ENCODE peak calls at places on chromosome 17, in ten cellular contexts. K is tibial artery, C is foreskin fibroblast, L is sigmoid colon, T is GM12865, Y is suprapubic skin, E is stomach, R is right lobe of liver, X is fibroblast of villous mesenchyme, N is heart right ventricle. Z is an unnamed sample.

GRCh38 chr17:78557598-78558039 is 19.6 kb downstream of the DNAH17 start:
- DNase-seq in R (no peak), C (peak), T (no peak), K (no peak), L (no peak), N (no peak), E (no peak), Y (no peak), X (peak), Z (peak)

GRCh38 chr17:44257815-44258750 is 9.9 kb downstream of the SLC4A1 start:
- DNase-seq in E (no peak), N (no peak), R (no peak), L (no peak), Y (no peak), K (no peak), T (no peak), C (no peak), X (no peak), Z (no peak)

GRCh38 chr17:82917656-82918345 is 78.0 kb upstream of the ZNF750 start:
- DNase-seq in N (no peak), K (no peak), E (no peak), L (no peak), Y (no peak), R (no peak), T (no peak), C (peak), X (peak), Z (no peak)

GRCh38 chr17:65099941-65100315 is 37.2 kb upstream of the RGS9 start:
- DNase-seq in L (peak), E (peak), K (peak), Y (peak), C (peak), T (peak), X (no peak), N (no peak), R (no peak), Z (peak)

GRCh38 chr17:2691965-2692780 is 19.4 kb downstream of the CLUH start:
- DNase-seq in L (peak), E (no peak), T (no peak), C (no peak), N (peak), R (no peak), K (no peak), X (no peak), Y (no peak), Z (no peak)

GRCh38 chr17:31548709-31549108 is 157.2 kb downstream of the RAB11FIP4 start:
- DNase-seq in Y (no peak), N (no peak), K (no peak), T (no peak), L (no peak), C (no peak), R (no peak), X (no peak), E (no peak), Z (no peak)

GRCh38 chr17:72927146-72927545 is 165.3 kb downstream of the SLC39A11 start:
- DNase-seq in C (no peak), N (no peak), R (no peak), T (no peak), X (no peak), L (no peak), K (no peak), Y (no peak), E (no peak), Z (no peak)

GRCh38 chr17:17028059-17028877 is 14.0 kb upstream of the MPRIP start:
- DNase-seq in Y (peak), T (no peak), N (peak), K (no peak), E (peak), R (peak), X (peak), C (peak), L (peak), Z (peak)

GRCh38 chr17:70654706-70655105 is 485.4 kb downstream of the KCNJ2 start:
- DNase-seq in Y (no peak), T (no peak), E (no peak), X (no peak), C (peak), N (no peak), R (no peak), L (no peak), K (no peak), Z (peak)

GRCh38 chr17:59028328-59028727 is 78.4 kb downstream of the TRIM37 start:
- DNase-seq in Y (no peak), K (no peak), C (no peak), E (no peak), N (no peak), L (no peak), X (no peak), T (no peak), R (no peak), Z (no peak)

GRCh38 chr17:59030811-59031210 is 75.9 kb downstream of the TRIM37 start:
- DNase-seq in N (no peak), X (no peak), L (no peak), Y (no peak), K (no peak), R (no peak), C (no peak), E (no peak), T (no peak), Z (no peak)

GRCh38 chr17:59027750-59028149 is 78.9 kb downstream of the TRIM37 start:
- DNase-seq in C (no peak), T (no peak), R (no peak), E (no peak), Y (no peak), K (no peak), L (no peak), X (peak), N (no peak), Z (no peak)

GRCh38 chr17:59026176-59026939 is 80.3 kb downstream of the TRIM37 start:
- DNase-seq in X (peak), Y (no peak), T (no peak), R (no peak), E (no peak), C (no peak), N (no peak), K (no peak), L (no peak), Z (no peak)

GRCh38 chr17:59024916-59025315 is 81.8 kb downstream of the TRIM37 start:
- DNase-seq in C (no peak), N (no peak), X (no peak), E (no peak), L (no peak), K (no peak), T (no peak), R (no peak), Y (no peak), Z (no peak)
- TF ChIP-seq CTCF in C (no peak), N (no peak), X (no peak), E (no peak), L (no peak), K (no peak), T (no peak), R (no peak), Y (no peak), Z (no peak)

GRCh38 chr17:3890082-3890892 is 2.6 kb downstream of the CAMKK1 start:
- DNase-seq in K (peak), T (no peak), E (peak), R (no peak), L (peak), X (peak), C (peak), N (peak), Y (peak), Z (peak)
- H3K4me3 ChIP-seq in K (no peak), T (no peak), E (no peak), R (no peak), L (no peak), X (no peak), C (no peak), N (no peak), Y (no peak), Z (no peak)

GRCh38 chr17:54971147-54971546 is 2.6 kb downstream of the STXBP4 start:
- DNase-seq in E (no peak), N (no peak), C (no peak), K (no peak), X (no peak), T (no peak), R (no peak), L (no peak), Y (no peak), Z (no peak)

GRCh38 chr17:54968259-54968953 is at the start of the genes COX11 and STXBP4:
- DNase-seq in L (peak), T (peak), Y (peak), X (peak), N (peak), C (peak), E (peak), K (peak), R (peak), Z (peak)

GRCh38 chr17:54969658-54970572 is 1.4 kb downstream of the STXBP4 start:
- DNase-seq in E (no peak), R (no peak), C (no peak), N (no peak), Y (no peak), K (no peak), L (no peak), T (no peak), X (no peak), Z (no peak)

GRCh38 chr17:54968954-54969400 is 412 bp downstream of the STXBP4 start:
- DNase-seq in R (no peak), L (peak), K (peak), Y (no peak), T (no peak), N (peak), C (peak), E (no peak), X (peak), Z (peak)

GRCh38 chr17:54967621-54968258 is 714 bp downstream of the COX11 start:
- DNase-seq in Y (no peak), X (peak), L (no peak), N (no peak), E (no peak), C (peak), K (no peak), T (peak), R (no peak), Z (peak)
- TF ChIP-seq CTCF in Y (no peak), X (no peak), L (peak), N (no peak), E (no peak), C (peak), K (no peak), T (peak), R (no peak), Z (peak)

GRCh38 chr17:47732399-47733046 is 513 bp upstream of the TBX21 start:
- DNase-seq in E (no peak), L (peak), Y (peak), K (peak), X (no peak), C (no peak), N (no peak), R (no peak), T (no peak), Z (no peak)
- H3K4me3 ChIP-seq in E (peak), L (peak), Y (peak), K (no peak), X (no peak), C (no peak), N (no peak), R (no peak), T (peak), Z (peak)

GRCh38 chr17:40561294-40561870 is 3.9 kb downstream of the CCR7 start:
- DNase-seq in E (peak), C (no peak), K (no peak), X (no peak), N (no peak), L (no peak), T (peak), R (no peak), Y (no peak), Z (no peak)

GRCh38 chr17:40563371-40564052 is 1.8 kb downstream of the CCR7 start:
- DNase-seq in R (peak), Y (peak), N (no peak), E (peak), T (peak), K (no peak), X (no peak), L (no peak), C (no peak), Z (no peak)

GRCh38 chr17:40562841-40563370 is 2.4 kb downstream of the CCR7 start:
- DNase-seq in T (no peak), R (no peak), N (no peak), K (no peak), C (no peak), Y (no peak), E (no peak), X (no peak), L (no peak), Z (no peak)

GRCh38 chr17:40560592-40561293 is 4.5 kb downstream of the CCR7 start:
- DNase-seq in C (peak), E (peak), X (peak), T (peak), L (no peak), K (no peak), R (peak), N (no peak), Y (peak), Z (peak)

GRCh38 chr17:40561871-40562611 is 3.2 kb downstream of the CCR7 start:
- DNase-seq in T (peak), N (no peak), Y (peak), C (no peak), K (no peak), R (peak), L (no peak), X (no peak), E (peak), Z (no peak)
- TF ChIP-seq CTCF in T (peak), N (no peak), Y (no peak), C (peak), K (no peak), R (no peak), L (no peak), X (peak), E (no peak), Z (peak)

GRCh38 chr17:77141846-77142449 is 1.2 kb downstream of the SEC14L1 start:
- DNase-seq in R (no peak), L (peak), T (no peak), N (no peak), E (no peak), X (no peak), K (no peak), Y (no peak), C (no peak), Z (no peak)
- H3K4me3 ChIP-seq in R (peak), L (peak), T (peak), N (peak), E (peak), X (peak), K (peak), Y (peak), C (peak), Z (peak)

GRCh38 chr17:39105705-39106104 is 45.7 kb downstream of the PLXDC1 start:
- DNase-seq in K (no peak), X (no peak), E (no peak), C (no peak), T (no peak), L (no peak), R (no peak), N (no peak), Y (no peak), Z (no peak)

GRCh38 chr17:39108976-39109375 is 42.5 kb downstream of the PLXDC1 start:
- DNase-seq in Y (no peak), T (no peak), E (no peak), R (no peak), X (no peak), N (no peak), K (no peak), L (no peak), C (no peak), Z (no peak)

GRCh38 chr17:39104657-39105056 is 46.8 kb downstream of the PLXDC1 start:
- DNase-seq in T (no peak), N (no peak), K (no peak), E (no peak), Y (no peak), X (peak), R (no peak), C (no peak), L (no peak), Z (no peak)

GRCh38 chr17:39107973-39108372 is 43.5 kb downstream of the PLXDC1 start:
- DNase-seq in K (no peak), X (no peak), Y (no peak), C (no peak), E (no peak), N (no peak), T (no peak), R (no peak), L (no peak), Z (no peak)

DNA sequence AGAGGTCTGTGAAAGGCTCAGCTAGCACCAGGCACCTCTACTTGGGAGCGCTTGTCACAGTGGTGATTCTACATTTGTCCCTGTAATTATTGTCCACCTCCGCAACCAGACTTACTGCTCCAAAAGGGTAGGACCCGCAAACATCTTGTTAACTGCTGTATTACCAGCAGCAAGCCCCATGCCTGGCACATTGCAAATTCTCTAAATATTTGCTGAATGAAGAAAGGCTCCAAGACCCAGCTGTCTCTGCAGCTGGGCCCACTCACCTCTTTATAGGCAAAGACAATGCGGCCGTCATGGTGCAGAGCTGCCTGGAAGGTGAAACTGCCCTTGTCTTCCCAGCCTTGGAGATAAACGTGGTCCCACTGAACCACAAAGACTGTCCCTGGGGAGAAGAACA is 44.3 kb downstream of the PLXDC1 start:
- DNase-seq in R (no peak), Y (no peak), C (no peak), E (no peak), L (no peak), X (no peak), K (no peak), N (no peak), T (no peak), Z (no peak)
- TF ChIP-seq CTCF in R (no peak), Y (no peak), C (no peak), E (no peak), L (no peak), X (no peak), K (no peak), N (no peak), T (no peak), Z (no peak)

DNA sequence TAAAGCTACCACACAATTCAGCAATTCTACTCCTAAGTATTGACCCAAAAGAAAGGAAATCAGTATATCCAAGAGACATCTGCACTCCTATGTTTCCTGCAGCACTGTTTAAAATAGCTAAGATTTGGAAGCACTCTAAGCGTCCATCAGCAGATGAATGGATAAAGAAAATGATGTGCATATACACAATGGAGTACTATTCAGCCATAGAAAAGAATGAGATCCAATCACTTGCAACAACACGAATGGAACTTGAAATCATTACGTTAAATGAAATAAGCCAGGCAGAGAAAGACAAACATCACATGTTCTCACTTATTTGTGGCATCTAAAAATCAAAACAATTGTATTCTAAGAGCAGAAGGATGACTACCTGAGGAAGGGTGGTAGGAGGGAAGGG is 1.5 kb downstream of the SLFN11 start:
- DNase-seq in T (no peak), L (no peak), R (no peak), X (no peak), Y (no peak), K (no peak), E (no peak), C (no peak), N (no peak), Z (no peak)
- H3K4me3 ChIP-seq in T (peak), L (no peak), R (no peak), X (peak), Y (peak), K (no peak), E (no peak), C (peak), N (no peak), Z (peak)